ENCODE peak calls at places on chromosomes 1 and 21, in nine cellular contexts. One of them, this sample, is unnamed.
A peak's percentile ranks its signal among the peaks of the same experiment; 100 is the strongest.

GRCh38 chr1:210360852-210361477 is 32.3 kb downstream of the HHAT start:
- DNase-seq in cardiac muscle cell: peak; percentile 75
- DNase-seq in GM06990: no peak
- DNase-seq in upper lobe of right lung: no peak
- DNase-seq in SK-N-SH: peak; percentile 53
- DNase-seq in left ventricle myocardium inferior: no peak
- DNase-seq in lower lobe of right lung: no peak
- DNase-seq in cardiac fibroblast: peak; percentile 73
- DNase-seq in choroid plexus epithelial cell: peak; percentile 73
- DNase-seq in this sample: no peak

GRCh38 chr1:214492405-214493075 is 58.9 kb downstream of the PTPN14 start:
- DNase-seq in cardiac muscle cell: peak; percentile 50
- DNase-seq in GM06990: no peak
- DNase-seq in upper lobe of right lung: no peak
- DNase-seq in SK-N-SH: no peak
- DNase-seq in left ventricle myocardium inferior: no peak
- DNase-seq in lower lobe of right lung: no peak
- DNase-seq in cardiac fibroblast: no peak
- DNase-seq in choroid plexus epithelial cell: peak; percentile 61
- DNase-seq in this sample: no peak

GRCh38 chr1:236345728-236346127 is 48.4 kb upstream of the EDARADD start:
- DNase-seq in cardiac muscle cell: peak; percentile 17
- DNase-seq in GM06990: no peak
- DNase-seq in upper lobe of right lung: no peak
- DNase-seq in SK-N-SH: peak; percentile 50
- DNase-seq in left ventricle myocardium inferior: no peak
- DNase-seq in lower lobe of right lung: no peak
- DNase-seq in cardiac fibroblast: no peak
- DNase-seq in choroid plexus epithelial cell: peak; percentile 34
- DNase-seq in this sample: no peak

GRCh38 chr21:45380566-45380965 is 24.4 kb upstream of the COL18A1 start:
- DNase-seq in cardiac muscle cell: no peak
- DNase-seq in GM06990: no peak
- DNase-seq in upper lobe of right lung: peak; percentile 43
- DNase-seq in SK-N-SH: no peak
- DNase-seq in left ventricle myocardium inferior: peak; percentile 7
- DNase-seq in lower lobe of right lung: peak; percentile 25
- DNase-seq in cardiac fibroblast: no peak
- DNase-seq in choroid plexus epithelial cell: no peak
- DNase-seq in this sample: peak; percentile 1

GRCh38 chr1:10210841-10211804 is 753 bp downstream of the KIF1B start:
- DNase-seq in cardiac muscle cell: peak; percentile 96
- DNase-seq in GM06990: peak; percentile 29
- DNase-seq in upper lobe of right lung: peak; percentile 89
- DNase-seq in SK-N-SH: peak; percentile 76
- DNase-seq in left ventricle myocardium inferior: peak; percentile 92
- DNase-seq in lower lobe of right lung: peak; percentile 89
- DNase-seq in cardiac fibroblast: peak; percentile 96
- DNase-seq in choroid plexus epithelial cell: peak; percentile 76
- DNase-seq in this sample: peak; percentile 70

GRCh38 chr1:244163861-244164562 is 112.9 kb downstream of the ZBTB18 start:
- DNase-seq in cardiac muscle cell: peak; percentile 97
- DNase-seq in GM06990: no peak
- DNase-seq in upper lobe of right lung: no peak
- DNase-seq in SK-N-SH: no peak
- DNase-seq in left ventricle myocardium inferior: peak; percentile 27
- DNase-seq in lower lobe of right lung: no peak
- DNase-seq in cardiac fibroblast: peak; percentile 98
- DNase-seq in choroid plexus epithelial cell: peak; percentile 97
- DNase-seq in this sample: peak; percentile 33

GRCh38 chr21:32770514-32771133 is 931 bp downstream of the PAXBP1 start:
- DNase-seq in cardiac muscle cell: no peak
- DNase-seq in GM06990: peak; percentile 3
- DNase-seq in upper lobe of right lung: no peak
- DNase-seq in SK-N-SH: no peak
- DNase-seq in left ventricle myocardium inferior: peak; percentile 18
- DNase-seq in lower lobe of right lung: no peak
- DNase-seq in cardiac fibroblast: peak; percentile 39
- DNase-seq in choroid plexus epithelial cell: peak; percentile 23
- DNase-seq in this sample: no peak

GRCh38 chr1:99781798-99782197 is 15.4 kb upstream of the FRRS1 start:
- DNase-seq in cardiac muscle cell: no peak
- DNase-seq in GM06990: no peak
- DNase-seq in upper lobe of right lung: no peak
- DNase-seq in SK-N-SH: no peak
- DNase-seq in left ventricle myocardium inferior: no peak
- DNase-seq in lower lobe of right lung: no peak
- DNase-seq in cardiac fibroblast: no peak
- DNase-seq in choroid plexus epithelial cell: no peak
- DNase-seq in this sample: no peak

GRCh38 chr1:109624215-109625010 is 4.8 kb downstream of the AMPD2 start:
- DNase-seq in cardiac muscle cell: no peak
- DNase-seq in GM06990: no peak
- DNase-seq in upper lobe of right lung: no peak
- DNase-seq in SK-N-SH: peak; percentile 39
- DNase-seq in left ventricle myocardium inferior: no peak
- DNase-seq in lower lobe of right lung: no peak
- DNase-seq in cardiac fibroblast: no peak
- DNase-seq in choroid plexus epithelial cell: no peak
- DNase-seq in this sample: peak; percentile 55

GRCh38 chr1:154845879-154846278 is 24.2 kb downstream of the KCNN3 start:
- DNase-seq in cardiac muscle cell: no peak
- DNase-seq in GM06990: no peak
- DNase-seq in upper lobe of right lung: no peak
- DNase-seq in SK-N-SH: peak; percentile 54
- DNase-seq in left ventricle myocardium inferior: no peak
- DNase-seq in lower lobe of right lung: no peak
- DNase-seq in cardiac fibroblast: no peak
- DNase-seq in choroid plexus epithelial cell: no peak
- DNase-seq in this sample: no peak

GRCh38 chr1:180168786-180169640 is 14.3 kb downstream of the QSOX1 start:
- DNase-seq in cardiac muscle cell: peak; percentile 53
- DNase-seq in GM06990: no peak
- DNase-seq in upper lobe of right lung: peak; percentile 78
- DNase-seq in SK-N-SH: peak; percentile 78
- DNase-seq in left ventricle myocardium inferior: no peak
- DNase-seq in lower lobe of right lung: peak; percentile 58
- DNase-seq in cardiac fibroblast: peak; percentile 54
- DNase-seq in choroid plexus epithelial cell: peak; percentile 65
- DNase-seq in this sample: peak; percentile 76

GRCh38 chr1:150152182-150152536 is 2.4 kb downstream of the PLEKHO1 start:
- DNase-seq in cardiac muscle cell: no peak
- DNase-seq in GM06990: no peak
- DNase-seq in upper lobe of right lung: no peak
- DNase-seq in SK-N-SH: no peak
- DNase-seq in left ventricle myocardium inferior: no peak
- DNase-seq in lower lobe of right lung: no peak
- DNase-seq in cardiac fibroblast: no peak
- DNase-seq in choroid plexus epithelial cell: no peak
- DNase-seq in this sample: no peak

GRCh38 chr1:2439369-2439768 is 27.0 kb upstream of the PEX10 start:
- DNase-seq in cardiac muscle cell: no peak
- DNase-seq in GM06990: no peak
- DNase-seq in upper lobe of right lung: no peak
- DNase-seq in SK-N-SH: no peak
- DNase-seq in left ventricle myocardium inferior: no peak
- DNase-seq in lower lobe of right lung: no peak
- DNase-seq in cardiac fibroblast: no peak
- DNase-seq in choroid plexus epithelial cell: no peak
- DNase-seq in this sample: no peak

GRCh38 chr1:210557426-210558077 is 228.8 kb downstream of the HHAT start:
- DNase-seq in cardiac muscle cell: no peak
- DNase-seq in GM06990: no peak
- DNase-seq in upper lobe of right lung: no peak
- DNase-seq in SK-N-SH: no peak
- DNase-seq in left ventricle myocardium inferior: no peak
- DNase-seq in lower lobe of right lung: no peak
- DNase-seq in cardiac fibroblast: no peak
- DNase-seq in choroid plexus epithelial cell: no peak
- DNase-seq in this sample: no peak

GRCh38 chr1:229148041-229148671 is 122.8 kb upstream of the RAB4A start:
- DNase-seq in cardiac muscle cell: peak; percentile 72
- DNase-seq in GM06990: no peak
- DNase-seq in upper lobe of right lung: no peak
- DNase-seq in SK-N-SH: peak; percentile 61
- DNase-seq in left ventricle myocardium inferior: peak; percentile 37
- DNase-seq in lower lobe of right lung: no peak
- DNase-seq in cardiac fibroblast: no peak
- DNase-seq in choroid plexus epithelial cell: peak; percentile 30
- DNase-seq in this sample: peak; percentile 72

GRCh38 chr1:214966366-214966765 is 116.2 kb upstream of the KCNK2 start:
- DNase-seq in cardiac muscle cell: no peak
- DNase-seq in GM06990: no peak
- DNase-seq in upper lobe of right lung: no peak
- DNase-seq in SK-N-SH: no peak
- DNase-seq in left ventricle myocardium inferior: no peak
- DNase-seq in lower lobe of right lung: no peak
- DNase-seq in cardiac fibroblast: no peak
- DNase-seq in choroid plexus epithelial cell: no peak
- DNase-seq in this sample: no peak

GRCh38 chr1:113804421-113805255 is 7.6 kb downstream of the RSBN1 start:
- DNase-seq in cardiac muscle cell: peak; percentile 89
- DNase-seq in GM06990: no peak
- DNase-seq in upper lobe of right lung: no peak
- DNase-seq in SK-N-SH: peak; percentile 50
- DNase-seq in left ventricle myocardium inferior: no peak
- DNase-seq in lower lobe of right lung: no peak
- DNase-seq in cardiac fibroblast: peak; percentile 82
- DNase-seq in choroid plexus epithelial cell: peak; percentile 91
- DNase-seq in this sample: peak; percentile 12

DNA sequence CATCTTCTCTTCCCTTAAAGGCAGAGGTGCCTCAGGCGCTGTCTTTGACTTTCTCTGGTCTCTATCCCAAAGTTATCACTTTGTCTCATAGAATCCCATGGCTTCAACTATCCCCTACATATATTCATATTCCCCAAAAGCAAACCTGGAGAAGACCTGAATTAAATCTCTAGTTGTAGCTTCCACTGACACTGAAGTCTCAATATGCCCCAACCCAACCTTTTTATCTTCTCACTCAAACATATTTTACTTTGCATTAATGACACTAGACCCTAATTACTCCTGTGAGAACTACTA is 354.5 kb upstream of the DUSP10 start:
- DNase-seq in cardiac muscle cell: no peak
- DNase-seq in GM06990: no peak
- DNase-seq in upper lobe of right lung: no peak
- DNase-seq in SK-N-SH: no peak
- DNase-seq in left ventricle myocardium inferior: no peak
- DNase-seq in lower lobe of right lung: no peak
- DNase-seq in cardiac fibroblast: no peak
- DNase-seq in choroid plexus epithelial cell: no peak
- DNase-seq in this sample: no peak
- TF ChIP-seq CTCF in cardiac muscle cell: no peak
- TF ChIP-seq CTCF in GM06990: no peak
- TF ChIP-seq CTCF in upper lobe of right lung: no peak
- TF ChIP-seq CTCF in SK-N-SH: no peak
- TF ChIP-seq CTCF in left ventricle myocardium inferior: peak; percentile 11
- TF ChIP-seq CTCF in lower lobe of right lung: no peak
- TF ChIP-seq CTCF in cardiac fibroblast: no peak
- TF ChIP-seq CTCF in choroid plexus epithelial cell: no peak
- TF ChIP-seq CTCF in this sample: no peak

DNA sequence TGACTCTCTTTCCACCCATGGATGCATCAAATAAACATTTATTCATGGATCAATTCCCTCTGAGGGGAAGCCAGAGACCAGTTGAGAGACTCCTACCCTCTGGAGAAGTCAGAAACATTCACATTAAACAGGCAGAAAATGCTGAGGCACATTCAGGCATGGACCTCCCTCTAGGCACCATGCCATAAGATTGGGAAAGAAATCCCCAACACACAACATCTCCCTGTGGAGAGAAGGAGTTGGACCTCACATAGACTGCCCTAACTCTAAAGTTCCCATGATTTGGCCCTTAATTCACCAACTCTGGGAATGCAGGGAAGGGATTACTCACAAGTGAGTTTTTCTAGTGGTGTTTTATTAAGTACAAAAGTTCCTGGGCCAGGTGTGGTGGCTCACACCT is 415.3 kb upstream of the C1orf87 start:
- DNase-seq in cardiac muscle cell: peak; percentile 73
- DNase-seq in GM06990: no peak
- DNase-seq in upper lobe of right lung: no peak
- DNase-seq in SK-N-SH: no peak
- DNase-seq in left ventricle myocardium inferior: no peak
- DNase-seq in lower lobe of right lung: no peak
- DNase-seq in cardiac fibroblast: peak; percentile 20
- DNase-seq in choroid plexus epithelial cell: peak; percentile 28
- DNase-seq in this sample: no peak
- H3K4me3 ChIP-seq in cardiac muscle cell: no peak overlapping the region
- H3K4me3 ChIP-seq in GM06990: no peak overlapping the region
- H3K4me3 ChIP-seq in upper lobe of right lung: no peak overlapping the region
- H3K4me3 ChIP-seq in SK-N-SH: no peak overlapping the region
- H3K4me3 ChIP-seq in left ventricle myocardium inferior: no peak overlapping the region
- H3K4me3 ChIP-seq in lower lobe of right lung: no peak overlapping the region
- H3K4me3 ChIP-seq in cardiac fibroblast: no peak overlapping the region
- H3K4me3 ChIP-seq in choroid plexus epithelial cell: no peak overlapping the region
- H3K4me3 ChIP-seq in this sample: no peak overlapping the region

GRCh38 chr1:41444246-41444645 is 40.2 kb downstream of the EDN2 start:
- DNase-seq in cardiac muscle cell: no peak
- DNase-seq in GM06990: no peak
- DNase-seq in upper lobe of right lung: no peak
- DNase-seq in SK-N-SH: no peak
- DNase-seq in left ventricle myocardium inferior: no peak
- DNase-seq in lower lobe of right lung: no peak
- DNase-seq in cardiac fibroblast: no peak
- DNase-seq in choroid plexus epithelial cell: no peak
- DNase-seq in this sample: no peak
- TF ChIP-seq CTCF in cardiac muscle cell: peak; percentile 21
- TF ChIP-seq CTCF in GM06990: peak; percentile 21
- TF ChIP-seq CTCF in upper lobe of right lung: no peak
- TF ChIP-seq CTCF in SK-N-SH: peak; percentile 41
- TF ChIP-seq CTCF in left ventricle myocardium inferior: peak; percentile 12
- TF ChIP-seq CTCF in lower lobe of right lung: peak; percentile 10
- TF ChIP-seq CTCF in cardiac fibroblast: peak; percentile 13
- TF ChIP-seq CTCF in choroid plexus epithelial cell: peak; percentile 26
- TF ChIP-seq CTCF in this sample: peak; percentile 42

DNA sequence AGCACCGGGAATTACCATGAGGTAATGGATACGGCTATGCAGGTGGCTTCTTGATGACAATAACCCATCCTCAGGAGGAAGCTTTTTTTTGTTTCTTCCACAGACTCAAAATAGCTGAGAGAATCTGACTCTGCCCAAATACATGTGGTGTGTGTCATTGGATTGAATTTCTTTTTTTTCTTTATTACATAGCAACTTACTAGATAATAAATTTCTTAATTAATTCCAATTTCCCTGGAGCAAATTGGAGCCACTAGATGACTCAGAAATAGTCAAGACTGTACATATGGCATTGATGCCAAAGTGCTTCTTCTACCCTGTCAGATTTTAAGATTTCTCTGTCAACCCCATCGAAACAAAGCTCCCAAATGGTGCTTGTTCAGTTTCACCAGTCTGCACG is 42.7 kb downstream of the L1TD1 start:
- DNase-seq in cardiac muscle cell: no peak
- DNase-seq in GM06990: no peak
- DNase-seq in upper lobe of right lung: no peak
- DNase-seq in SK-N-SH: no peak
- DNase-seq in left ventricle myocardium inferior: no peak
- DNase-seq in lower lobe of right lung: no peak
- DNase-seq in cardiac fibroblast: no peak
- DNase-seq in choroid plexus epithelial cell: no peak
- DNase-seq in this sample: no peak
- H3K4me3 ChIP-seq in cardiac muscle cell: no peak overlapping the region
- H3K4me3 ChIP-seq in GM06990: no peak overlapping the region
- H3K4me3 ChIP-seq in upper lobe of right lung: no peak overlapping the region
- H3K4me3 ChIP-seq in SK-N-SH: no peak overlapping the region
- H3K4me3 ChIP-seq in left ventricle myocardium inferior: no peak overlapping the region
- H3K4me3 ChIP-seq in lower lobe of right lung: no peak overlapping the region
- H3K4me3 ChIP-seq in cardiac fibroblast: no peak overlapping the region
- H3K4me3 ChIP-seq in choroid plexus epithelial cell: no peak overlapping the region
- H3K4me3 ChIP-seq in this sample: no peak overlapping the region

GRCh38 chr21:26844258-26845065 is 747 bp downstream of the ADAMTS1 start:
- DNase-seq in cardiac muscle cell: peak; percentile 61
- DNase-seq in GM06990: no peak
- DNase-seq in upper lobe of right lung: peak; percentile 74
- DNase-seq in SK-N-SH: peak; percentile 73
- DNase-seq in left ventricle myocardium inferior: peak; percentile 68
- DNase-seq in lower lobe of right lung: peak; percentile 57
- DNase-seq in cardiac fibroblast: peak; percentile 54
- DNase-seq in choroid plexus epithelial cell: peak; percentile 65
- DNase-seq in this sample: peak; percentile 70
- TF ChIP-seq CTCF in cardiac muscle cell: peak; percentile 21
- TF ChIP-seq CTCF in GM06990: no peak
- TF ChIP-seq CTCF in upper lobe of right lung: no peak
- TF ChIP-seq CTCF in SK-N-SH: peak; percentile 20
- TF ChIP-seq CTCF in left ventricle myocardium inferior: peak; percentile 6
- TF ChIP-seq CTCF in lower lobe of right lung: no peak
- TF ChIP-seq CTCF in cardiac fibroblast: no peak
- TF ChIP-seq CTCF in choroid plexus epithelial cell: peak; percentile 17
- TF ChIP-seq CTCF in this sample: no peak